ENCODE peak calls at places on chromosome 3, in four cellular contexts. One of them, this sample, is unnamed.

GRCh38 chr3:139982404-139982803 is 47.4 kb downstream of the CLSTN2 start:
- DNase-seq in heart right ventricle: no peak
- DNase-seq in Calu3: no peak
- DNase-seq in HL-60: no peak
- DNase-seq in this sample: peak

GRCh38 chr3:111895079-111895478 is 36.0 kb downstream of the PHLDB2 start:
- DNase-seq in heart right ventricle: no peak
- DNase-seq in Calu3: peak
- DNase-seq in HL-60: no peak
- DNase-seq in this sample: no peak

GRCh38 chr3:178397836-178398235 is 138.4 kb upstream of the KCNMB2 start:
- DNase-seq in heart right ventricle: no peak
- DNase-seq in Calu3: no peak
- DNase-seq in HL-60: no peak
- DNase-seq in this sample: no peak

GRCh38 chr3:127543441-127543840 is 47.1 kb downstream of the TPRA1 start:
- DNase-seq in heart right ventricle: no peak
- DNase-seq in Calu3: no peak
- DNase-seq in HL-60: no peak
- DNase-seq in this sample: no peak

GRCh38 chr3:32686713-32687112 is 1.7 kb downstream of the CNOT10 start:
- DNase-seq in heart right ventricle: no peak
- DNase-seq in Calu3: no peak
- DNase-seq in HL-60: no peak
- DNase-seq in this sample: no peak

GRCh38 chr3:143590660-143591059 is 257.6 kb downstream of the SLC9A9 start:
- DNase-seq in heart right ventricle: no peak
- DNase-seq in Calu3: no peak
- DNase-seq in HL-60: no peak
- DNase-seq in this sample: no peak

GRCh38 chr3:142940472-142940871 is 23.0 kb downstream of the PAQR9 start:
- DNase-seq in heart right ventricle: no peak
- DNase-seq in Calu3: no peak
- DNase-seq in HL-60: no peak
- DNase-seq in this sample: no peak

GRCh38 chr3:149717391-149718056 is 34.8 kb downstream of the COMMD2 start:
- DNase-seq in heart right ventricle: peak
- DNase-seq in Calu3: peak
- DNase-seq in HL-60: peak
- DNase-seq in this sample: peak

GRCh38 chr3:188036375-188036985 is 117.5 kb upstream of the LPP start:
- DNase-seq in heart right ventricle: no peak
- DNase-seq in Calu3: peak
- DNase-seq in HL-60: peak
- DNase-seq in this sample: no peak

GRCh38 chr3:81216192-81216591 is 545.3 kb downstream of the GBE1 start:
- DNase-seq in heart right ventricle: no peak
- DNase-seq in Calu3: no peak
- DNase-seq in HL-60: no peak
- DNase-seq in this sample: no peak

GRCh38 chr3:65545429-65545828 is 493.3 kb downstream of the MAGI1 start:
- DNase-seq in heart right ventricle: no peak
- DNase-seq in Calu3: no peak
- DNase-seq in HL-60: no peak
- DNase-seq in this sample: no peak

GRCh38 chr3:43892535-43892934 is 201.8 kb downstream of the ABHD5 start:
- DNase-seq in heart right ventricle: no peak
- DNase-seq in Calu3: no peak
- DNase-seq in HL-60: peak
- DNase-seq in this sample: no peak

GRCh38 chr3:190053919-190054672 is 66.6 kb downstream of the P3H2 start:
- DNase-seq in heart right ventricle: peak
- DNase-seq in Calu3: no peak
- DNase-seq in HL-60: no peak
- DNase-seq in this sample: no peak

GRCh38 chr3:2765002-2765579 is 345.1 kb downstream of the IL5RA start:
- DNase-seq in heart right ventricle: no peak
- DNase-seq in Calu3: peak
- DNase-seq in HL-60: no peak
- DNase-seq in this sample: peak

GRCh38 chr3:135636596-135636995 is 328.9 kb upstream of the PPP2R3A start:
- DNase-seq in heart right ventricle: no peak
- DNase-seq in Calu3: no peak
- DNase-seq in HL-60: no peak
- DNase-seq in this sample: no peak

GRCh38 chr3:149393355-149394165 is 16.1 kb upstream of the TM4SF1 start:
- DNase-seq in heart right ventricle: peak
- DNase-seq in Calu3: peak
- DNase-seq in HL-60: peak
- DNase-seq in this sample: no peak

GRCh38 chr3:62938583-62938982 is 63.4 kb upstream of the CADPS start:
- DNase-seq in heart right ventricle: no peak
- DNase-seq in Calu3: no peak
- DNase-seq in HL-60: no peak
- DNase-seq in this sample: no peak

GRCh38 chr3:139940622-139941021 is 5.6 kb downstream of the CLSTN2 start:
- DNase-seq in heart right ventricle: peak
- DNase-seq in Calu3: no peak
- DNase-seq in HL-60: no peak
- DNase-seq in this sample: no peak

GRCh38 chr3:45224824-45225464 is 1.1 kb downstream of the TMEM158 start:
- DNase-seq in heart right ventricle: peak
- DNase-seq in Calu3: peak
- DNase-seq in HL-60: peak
- DNase-seq in this sample: no peak

GRCh38 chr3:51720292-51721061 is 13.6 kb downstream of the GRM2 start:
- DNase-seq in heart right ventricle: no peak
- DNase-seq in Calu3: no peak
- DNase-seq in HL-60: no peak
- DNase-seq in this sample: no peak

GRCh38 chr3:140573011-140573410 is 104.9 kb upstream of the TRIM42 start:
- DNase-seq in heart right ventricle: no peak
- DNase-seq in Calu3: no peak
- DNase-seq in HL-60: no peak
- DNase-seq in this sample: no peak

GRCh38 chr3:14768881-14769280 is 49.9 kb upstream of the FGD5 start:
- DNase-seq in heart right ventricle: no peak
- DNase-seq in Calu3: no peak
- DNase-seq in HL-60: no peak
- DNase-seq in this sample: no peak

GRCh38 chr3:141000027-141000663 is 51.0 kb upstream of the SPSB4 start:
- DNase-seq in heart right ventricle: peak
- DNase-seq in Calu3: peak
- DNase-seq in HL-60: peak
- DNase-seq in this sample: no peak

GRCh38 chr3:82355228-82355627 is 593.8 kb upstream of the GBE1 start:
- DNase-seq in heart right ventricle: no peak
- DNase-seq in Calu3: no peak
- DNase-seq in HL-60: no peak
- DNase-seq in this sample: no peak

GRCh38 chr3:101521251-101521701 is 8.3 kb upstream of the SENP7 start:
- DNase-seq in heart right ventricle: no peak
- DNase-seq in Calu3: no peak
- DNase-seq in HL-60: no peak
- DNase-seq in this sample: no peak

GRCh38 chr3:180615954-180616353 is 14.0 kb downstream of the TTC14 start:
- DNase-seq in heart right ventricle: no peak
- DNase-seq in Calu3: no peak
- DNase-seq in HL-60: no peak
- DNase-seq in this sample: no peak

GRCh38 chr3:48502728-48503168 is 1.2 kb downstream of the SHISA5 start:
- DNase-seq in heart right ventricle: peak
- DNase-seq in Calu3: no peak
- DNase-seq in HL-60: no peak
- DNase-seq in this sample: no peak

GRCh38 chr3:14296352-14296751 is 106.1 kb upstream of the SLC6A6 start:
- DNase-seq in heart right ventricle: no peak
- DNase-seq in Calu3: no peak
- DNase-seq in HL-60: no peak
- DNase-seq in this sample: no peak

GRCh38 chr3:49415931-49416601 is 3.8 kb downstream of the TCTA start:
- DNase-seq in heart right ventricle: no peak
- DNase-seq in Calu3: no peak
- DNase-seq in HL-60: peak
- DNase-seq in this sample: no peak

GRCh38 chr3:21672303-21672702 is 78.7 kb downstream of the ZNF385D start:
- DNase-seq in heart right ventricle: no peak
- DNase-seq in Calu3: peak
- DNase-seq in HL-60: no peak
- DNase-seq in this sample: peak

GRCh38 chr3:50405249-50405648 is 45.9 kb upstream of the TMEM115 start:
- DNase-seq in heart right ventricle: no peak
- DNase-seq in Calu3: peak
- DNase-seq in HL-60: no peak
- DNase-seq in this sample: no peak

GRCh38 chr3:38698760-38699159 is 49.3 kb upstream of the SCN5A start:
- DNase-seq in heart right ventricle: no peak
- DNase-seq in Calu3: no peak
- DNase-seq in HL-60: no peak
- DNase-seq in this sample: no peak

GRCh38 chr3:46899151-46900006 is 21.9 kb downstream of the PTH1R start:
- DNase-seq in heart right ventricle: no peak
- DNase-seq in Calu3: no peak
- DNase-seq in HL-60: no peak
- DNase-seq in this sample: no peak

GRCh38 chr3:46898321-46899150 is 21.0 kb downstream of the PTH1R start:
- DNase-seq in heart right ventricle: no peak
- DNase-seq in Calu3: peak
- DNase-seq in HL-60: no peak
- DNase-seq in this sample: no peak

GRCh38 chr3:46897031-46897430 is 19.5 kb downstream of the PTH1R start:
- DNase-seq in heart right ventricle: no peak
- DNase-seq in Calu3: no peak
- DNase-seq in HL-60: no peak
- DNase-seq in this sample: no peak

GRCh38 chr3:46896386-46896785 is 18.9 kb downstream of the PTH1R start:
- DNase-seq in heart right ventricle: no peak
- DNase-seq in Calu3: no peak
- DNase-seq in HL-60: no peak
- DNase-seq in this sample: no peak

DNA sequence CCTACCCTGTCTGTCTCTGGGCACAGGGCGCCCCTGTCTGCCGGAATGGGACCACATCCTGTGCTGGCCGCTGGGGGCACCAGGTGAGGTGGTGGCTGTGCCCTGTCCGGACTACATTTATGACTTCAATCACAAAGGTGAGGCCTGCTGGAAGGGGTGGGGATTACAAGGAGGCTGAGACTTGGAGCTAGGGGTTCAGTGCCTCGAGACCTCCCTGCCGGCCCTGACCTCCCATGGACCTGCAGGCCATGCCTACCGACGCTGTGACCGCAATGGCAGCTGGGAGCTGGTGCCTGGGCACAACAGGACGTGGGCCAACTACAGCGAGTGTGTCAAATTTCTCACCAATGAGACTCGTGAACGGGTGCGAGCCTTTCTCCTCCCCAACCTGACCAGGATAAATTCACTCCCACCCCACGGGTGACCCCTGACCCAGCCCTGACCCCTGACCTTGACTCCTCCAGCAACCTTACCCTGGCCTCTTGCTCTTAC is 20.4 kb downstream of the PTH1R start:
- DNase-seq in heart right ventricle: no peak
- DNase-seq in Calu3: no peak
- DNase-seq in HL-60: no peak
- DNase-seq in this sample: no peak
- TF ChIP-seq CTCF in heart right ventricle: no peak
- TF ChIP-seq CTCF in Calu3: peak
- TF ChIP-seq CTCF in HL-60: no peak
- TF ChIP-seq CTCF in this sample: peak

GRCh38 chr3:71011565-71012287 is 571.8 kb downstream of the FOXP1 start:
- DNase-seq in heart right ventricle: no peak
- DNase-seq in Calu3: peak
- DNase-seq in HL-60: no peak
- DNase-seq in this sample: peak

GRCh38 chr3:71008350-71008923 is 575.1 kb downstream of the FOXP1 start:
- DNase-seq in heart right ventricle: no peak
- DNase-seq in Calu3: no peak
- DNase-seq in HL-60: no peak
- DNase-seq in this sample: no peak

GRCh38 chr3:71005797-71006321 is 577.7 kb downstream of the FOXP1 start:
- DNase-seq in heart right ventricle: no peak
- DNase-seq in Calu3: no peak
- DNase-seq in HL-60: no peak
- DNase-seq in this sample: no peak

GRCh38 chr3:71010731-71011455 is 572.6 kb downstream of the FOXP1 start:
- DNase-seq in heart right ventricle: no peak
- DNase-seq in Calu3: peak
- DNase-seq in HL-60: no peak
- DNase-seq in this sample: no peak

GRCh38 chr3:71006810-71007785 is 576.4 kb downstream of the FOXP1 start:
- DNase-seq in heart right ventricle: no peak
- DNase-seq in Calu3: peak
- DNase-seq in HL-60: no peak
- DNase-seq in this sample: no peak
- TF ChIP-seq CTCF in heart right ventricle: peak
- TF ChIP-seq CTCF in Calu3: no peak
- TF ChIP-seq CTCF in HL-60: no peak
- TF ChIP-seq CTCF in this sample: peak

GRCh38 chr3:8485943-8486342 is 15.7 kb upstream of the LMCD1 start:
- DNase-seq in heart right ventricle: no peak
- DNase-seq in Calu3: no peak
- DNase-seq in HL-60: no peak
- DNase-seq in this sample: no peak

GRCh38 chr3:8484409-8485140 is 17.0 kb upstream of the LMCD1 start:
- DNase-seq in heart right ventricle: no peak
- DNase-seq in Calu3: no peak
- DNase-seq in HL-60: no peak
- DNase-seq in this sample: no peak

GRCh38 chr3:8486434-8486833 is 15.2 kb upstream of the LMCD1 start:
- DNase-seq in heart right ventricle: no peak
- DNase-seq in Calu3: no peak
- DNase-seq in HL-60: no peak
- DNase-seq in this sample: no peak

GRCh38 chr3:8486945-8487344 is 14.7 kb upstream of the LMCD1 start:
- DNase-seq in heart right ventricle: no peak
- DNase-seq in Calu3: no peak
- DNase-seq in HL-60: no peak
- DNase-seq in this sample: no peak

GRCh38 chr3:8485141-8485840 is 16.3 kb upstream of the LMCD1 start:
- DNase-seq in heart right ventricle: no peak
- DNase-seq in Calu3: no peak
- DNase-seq in HL-60: no peak
- DNase-seq in this sample: no peak
- TF ChIP-seq CTCF in heart right ventricle: no peak
- TF ChIP-seq CTCF in Calu3: no peak
- TF ChIP-seq CTCF in HL-60: no peak
- TF ChIP-seq CTCF in this sample: no peak

GRCh38 chr3:184229424-184230080 is at the start of gene VWA5B2:
- DNase-seq in heart right ventricle: peak
- DNase-seq in Calu3: peak
- DNase-seq in HL-60: no peak
- DNase-seq in this sample: no peak
- TF ChIP-seq CTCF in heart right ventricle: peak
- TF ChIP-seq CTCF in Calu3: peak
- TF ChIP-seq CTCF in HL-60: no peak
- TF ChIP-seq CTCF in this sample: no peak